ENCODE peak calls at places on chromosomes 4 and X, in nine cellular contexts. M is mesenteric fat pad; F is left colon; T is left ventricle myocardium inferior; G is dorsolateral prefrontal cortex; Y is pons; B is H4; X is GM23248; H is stimulated activated CD4-positive, alpha-beta T cell treated with anti-CD3 and anti-CD28 coated beads, TNF-alpha, amount 100 ng/mL, for 24 hours. J is an unnamed sample.

GRCh38 chr4:17325098-17325497 is 186.8 kb downstream of the QDPR start:
- DNase-seq in M (no peak), F (no peak), T (no peak), G (no peak), Y (no peak), B (no peak), X (no peak), H (no peak), J (no peak)

GRCh38 chr4:66489783-66490452 is 819.6 kb upstream of the EPHA5 start:
- DNase-seq in M (no peak), F (no peak), T (no peak), G (no peak), Y (no peak), B (peak; percentile 36), X (no peak), H (no peak), J (no peak)

GRCh38 chrX:7146026-7146702 is 1.3 kb upstream of the STS start:
- DNase-seq in M (no peak), F (no peak), T (no peak), G (no peak), Y (no peak), B (no peak), X (peak; percentile 29), H (no peak), J (no peak)

GRCh38 chr4:35250771-35251170 is 993.5 kb downstream of the ARAP2 start:
- DNase-seq in M (no peak), F (no peak), T (no peak), G (no peak), Y (no peak), B (peak; percentile 47), X (peak; percentile 2), H (no peak), J (no peak)

GRCh38 chrX:107674480-107675364 is 46.4 kb downstream of the PRPS1 start:
- DNase-seq in M (no peak), F (peak; percentile 73), T (peak; percentile 71), G (no peak), Y (no peak), B (peak; percentile 67), X (peak; percentile 75), H (no peak), J (no peak)

GRCh38 chrX:17725176-17725575 is 12.1 kb upstream of the SCML1 start:
- DNase-seq in M (no peak), F (no peak), T (no peak), G (no peak), Y (no peak), B (no peak), X (no peak), H (no peak), J (no peak)

GRCh38 chrX:42976729-42977366 is 198.9 kb upstream of the PPP1R2C start:
- DNase-seq in M (no peak), F (peak; percentile 36), T (no peak), G (no peak), Y (no peak), B (no peak), X (no peak), H (no peak), J (no peak)

GRCh38 chrX:130831347-130831722 is 71.7 kb downstream of the ENOX2 start:
- DNase-seq in M (no peak), F (no peak), T (no peak), G (no peak), Y (no peak), B (no peak), X (no peak), H (no peak), J (no peak)

GRCh38 chr4:52864816-52865215 is 2.7 kb downstream of the RASL11B start:
- DNase-seq in M (no peak), F (no peak), T (no peak), G (no peak), Y (no peak), B (no peak), X (no peak), H (no peak), J (no peak)

GRCh38 chr4:112509243-112510190 is 6.5 kb downstream of the NEUROG2 start:
- DNase-seq in M (no peak), F (no peak), T (no peak), G (no peak), Y (no peak), B (no peak), X (peak; percentile 59), H (no peak), J (no peak)